ENCODE peak calls at places on chromosomes 4 and X, in ten cellular contexts. G is central memory CD4-positive, alpha-beta T cell; A is WTC11; B is iPS DF 19.7; Y is fibroblast of mammary gland; R is NCI-H2081 treated with DMSO at 0.1 percent for 48 hours; V is astrocyte of the cerebellum; E is H7; P is activated naive CD4-positive, alpha-beta T cell treated with anti-CD3 and anti-CD28 coated beads for 36 hours; M is NCI-H1417 treated with DMSO at 0.1 percent for 48 hours. I is an unnamed sample.

GRCh38 chrX:117996918-117997480 is 119.6 kb downstream of the KLHL13 start:
- DNase-seq in M (no peak), A (no peak), Y (peak; percentile 11), R (peak; percentile 48), P (no peak), B (no peak), G (no peak), E (no peak), V (no peak), I (no peak)

GRCh38 chr4:88859191-88859812 is 161.7 kb upstream of the NAP1L5 start:
- DNase-seq in P (no peak), V (no peak), Y (peak; percentile 35), G (no peak), B (no peak), A (no peak), M (no peak), E (no peak), R (no peak), I (no peak)

GRCh38 chr4:86261634-86262033 is 98.2 kb downstream of the MAPK10 start:
- DNase-seq in B (no peak), R (no peak), P (no peak), V (peak; percentile 6), M (no peak), A (no peak), G (no peak), E (no peak), Y (no peak), I (peak; percentile 1)

GRCh38 chr4:97664741-97665140 is 478.5 kb downstream of the STPG2 start:
- DNase-seq in G (no peak), P (no peak), V (no peak), Y (no peak), B (no peak), R (no peak), E (no peak), A (no peak), M (no peak), I (no peak)

GRCh38 chr4:67934628-67935027 is 28.7 kb downstream of the TMPRSS11A start:
- DNase-seq in P (no peak), E (no peak), A (no peak), B (no peak), G (no peak), R (peak; percentile 79), M (peak; percentile 45), V (no peak), Y (no peak), I (no peak)

GRCh38 chrX:72201836-72202536 is 20.4 kb downstream of the PIN4 start:
- DNase-seq in M (no peak), R (no peak), V (peak; percentile 33), G (no peak), Y (peak; percentile 80), E (no peak), P (no peak), A (no peak), B (no peak), I (peak; percentile 43)

GRCh38 chr4:118811008-118811764 is 24.7 kb downstream of the SEC24D start:
- DNase-seq in B (no peak), G (no peak), R (no peak), Y (peak; percentile 96), E (no peak), M (no peak), A (no peak), P (no peak), V (no peak), I (no peak)

GRCh38 chr4:24477919-24478318 is 106.4 kb downstream of the DHX15 start:
- DNase-seq in R (no peak), V (peak; percentile 72), G (no peak), M (no peak), B (no peak), P (no peak), Y (peak; percentile 74), E (peak; percentile 51), A (no peak), I (peak; percentile 63)

GRCh38 chr4:84496356-84497219 is 2.5 kb downstream of the NKX6-1 start:
- DNase-seq in A (peak; percentile 58), R (no peak), Y (no peak), G (no peak), B (no peak), E (peak; percentile 79), M (no peak), V (no peak), P (peak; percentile 21), I (no peak)